ENCODE peak calls at places on chromosomes 7 and 10, in five cellular contexts. B is neuronal stem cell, O is trophoblast cell, T is mesenchymal stem cell, Q is H1. D is an unnamed sample.

GRCh38 chr7:129607471-129608120 is 3.9 kb upstream of the NRF1 start:
- DNase-seq in B (no peak), O (peak), T (peak), Q (no peak), D (no peak)

GRCh38 chr7:16846611-16847165 is 35.1 kb downstream of the AGR3 start:
- DNase-seq in B (no peak), O (peak), T (no peak), Q (no peak), D (no peak)

GRCh38 chr7:139658919-139659675 is 118.7 kb downstream of the HIPK2 start:
- DNase-seq in B (no peak), O (no peak), T (no peak), Q (no peak), D (no peak)

GRCh38 chr10:6175329-6176055 is 27.2 kb upstream of the PFKFB3 start:
- DNase-seq in B (no peak), O (no peak), T (no peak), Q (no peak), D (no peak)

GRCh38 chr10:43375401-43376020 is 4.1 kb downstream of the FXYD4 start:
- DNase-seq in B (no peak), O (peak), T (no peak), Q (no peak), D (no peak)

GRCh38 chr10:60352105-60352504 is 37.6 kb downstream of the ANK3 start:
- DNase-seq in B (no peak), O (no peak), T (no peak), Q (no peak), D (no peak)

GRCh38 chr10:86203162-86203905 is 163.3 kb downstream of the GRID1 start:
- DNase-seq in B (peak), O (peak), T (no peak), Q (peak), D (peak)

GRCh38 chr10:112366992-112367391 is 6.9 kb upstream of the ACSL5 start:
- DNase-seq in B (no peak), O (no peak), T (peak), Q (no peak), D (no peak)

GRCh38 chr10:7666253-7667023 is at the start of gene ITIH5:
- DNase-seq in B (peak), O (peak), T (no peak), Q (no peak), D (no peak)

GRCh38 chr7:46321556-46322205 is 400.6 kb upstream of the IGFBP3 start:
- DNase-seq in B (no peak), O (peak), T (peak), Q (no peak), D (peak)

GRCh38 chr10:90286941-90287340 is 570.9 kb downstream of the HTR7 start:
- DNase-seq in B (no peak), O (no peak), T (no peak), Q (no peak), D (no peak)

GRCh38 chr7:98826811-98827231 is 43.0 kb downstream of the TMEM130 start:
- DNase-seq in B (no peak), O (no peak), T (no peak), Q (no peak), D (no peak)

GRCh38 chr10:92690211-92691041 is 671 bp downstream of the HHEX start:
- DNase-seq in B (peak), O (peak), T (peak), Q (no peak), D (peak)

GRCh38 chr7:130831817-130832481 is 97.9 kb upstream of the KLF14 start:
- DNase-seq in B (peak), O (peak), T (peak), Q (no peak), D (peak)

GRCh38 chr10:27998954-27999275 is at the start of gene ODAD2:
- DNase-seq in B (no peak), O (no peak), T (no peak), Q (no peak), D (no peak)

GRCh38 chr10:74628136-74628535 is 198.3 kb upstream of the KAT6B start:
- DNase-seq in B (no peak), O (no peak), T (no peak), Q (no peak), D (peak)

GRCh38 chr7:42502022-42502421 is 265.0 kb upstream of the GLI3 start:
- DNase-seq in B (no peak), O (no peak), T (peak), Q (no peak), D (no peak)

DNA sequence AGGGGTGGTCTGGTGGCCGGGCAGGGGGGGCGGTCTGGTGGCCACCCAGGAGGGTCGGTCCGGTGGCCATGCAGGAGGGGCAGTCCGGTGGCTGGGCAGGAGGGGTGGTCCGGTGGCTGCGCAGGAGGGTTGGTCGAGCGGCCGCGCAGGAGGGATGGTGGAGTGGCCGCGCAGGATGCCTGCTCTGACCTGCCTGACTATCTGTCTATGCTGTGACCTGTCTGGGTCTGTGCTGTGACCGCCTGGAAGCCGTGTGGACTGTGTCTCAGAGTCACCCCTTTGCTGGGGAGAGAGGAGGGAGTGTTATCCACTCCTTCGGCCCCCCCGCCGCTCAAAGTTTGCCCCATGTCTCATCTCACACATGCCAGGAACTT is 113.2 kb downstream of the ACTR3B start:
- DNase-seq in B (no peak), O (no peak), T (no peak), Q (no peak), D (no peak)
- H4K8ac ChIP-seq in B (no peak), O (no peak), T (no peak), Q (no peak), D (no peak)

DNA sequence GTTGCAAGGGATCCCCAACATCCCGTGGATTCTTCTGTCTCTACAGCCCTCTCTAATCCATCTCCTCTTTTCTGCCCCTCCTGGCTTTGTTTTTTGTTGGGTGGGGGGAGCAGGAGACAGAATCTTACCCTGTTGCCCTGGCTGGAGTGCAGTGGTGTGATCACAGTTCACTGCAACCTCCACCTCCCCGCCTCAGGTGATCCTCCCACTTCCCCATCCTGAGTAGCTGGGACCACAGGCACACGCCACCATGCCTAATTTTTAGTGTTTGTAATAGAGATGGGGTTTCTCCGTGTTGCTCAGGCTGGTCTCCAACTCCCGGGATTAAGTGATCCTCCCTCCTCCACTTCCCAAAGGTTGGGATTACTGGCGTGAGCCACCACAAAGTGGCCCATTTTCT is 121.8 kb downstream of the MYL10 start:
- DNase-seq in B (no peak), O (no peak), T (no peak), Q (no peak), D (no peak)
- H2AFZ ChIP-seq in B (peak), O (no peak), T (no peak), Q (no peak), D (peak)

GRCh38 chr10:110228066-110228465 is 20.7 kb downstream of the MXI1 start:
- DNase-seq in B (no peak), O (no peak), T (no peak), Q (no peak), D (no peak)
- H3K4me3 ChIP-seq in B (no peak), O (no peak), T (peak), Q (no peak), D (no peak)

GRCh38 chr10:688621-689426 is 644 bp downstream of the DIP2C start:
- DNase-seq in B (peak), O (peak), T (peak), Q (no peak), D (peak)
- H4K8ac ChIP-seq in B (no peak), O (peak), T (peak), Q (peak), D (no peak)